ENCODE peak calls at places on chromosome 14, in eight cellular contexts. P is NCI-H1105; T is IMR-90; E is B cell; I is GM13977; H is activated T-helper 2 cell treated with anti-CD3 and anti-CD28 coated beads, Interferon-gamma antibody, Interleukin-2, Interleukin-4, amounts not matched to agents 10 μg/mL and 5 μg/mL and 100 μg/mL, durations not matched to agents 14 hours and 24 hours and 36 hours; V is GM23248; S is H4. Z is an unnamed sample.

GRCh38 chr14:100056964-100057817 is 8.0 kb upstream of the EVL start:
- DNase-seq in P (no peak), T (peak; percentile 43), E (peak; percentile 71), I (peak; percentile 69), H (no peak), V (peak; percentile 36), S (no peak), Z (peak; percentile 58)

GRCh38 chr14:32606297-32606696 is 277.2 kb downstream of the AKAP6 start:
- DNase-seq in P (no peak), T (no peak), E (no peak), I (no peak), H (no peak), V (no peak), S (no peak), Z (no peak)

GRCh38 chr14:68427550-68427890 is 365.3 kb downstream of the ZFP36L1 start:
- DNase-seq in P (no peak), T (no peak), E (no peak), I (no peak), H (no peak), V (no peak), S (no peak), Z (no peak)

GRCh38 chr14:90509403-90509802 is 112.6 kb downstream of the CALM1 start:
- DNase-seq in P (no peak), T (no peak), E (no peak), I (no peak), H (no peak), V (no peak), S (no peak), Z (no peak)

GRCh38 chr14:103863245-103863644 is 15.9 kb upstream of the PPP1R13B start:
- DNase-seq in P (no peak), T (no peak), E (no peak), I (no peak), H (no peak), V (no peak), S (no peak), Z (no peak)

GRCh38 chr14:39218171-39218769 is 15.4 kb upstream of the MIA2 start:
- DNase-seq in P (no peak), T (peak; percentile 14), E (no peak), I (no peak), H (no peak), V (peak; percentile 25), S (peak; percentile 8), Z (peak; percentile 45)

GRCh38 chr14:99479160-99479902 is 1.3 kb downstream of the SETD3 start:
- DNase-seq in P (no peak), T (peak; percentile 16), E (no peak), I (no peak), H (no peak), V (peak; percentile 43), S (no peak), Z (peak; percentile 15)

GRCh38 chr14:95946867-95947266 is 70.2 kb downstream of the TUNAR start:
- DNase-seq in P (no peak), T (no peak), E (no peak), I (no peak), H (no peak), V (no peak), S (no peak), Z (no peak)

GRCh38 chr14:63891148-63891964 is 38.6 kb downstream of the SYNE2 start:
- DNase-seq in P (no peak), T (no peak), E (no peak), I (no peak), H (no peak), V (no peak), S (no peak), Z (no peak)

GRCh38 chr14:35385042-35385839 is 19.3 kb downstream of the NFKBIA start:
- DNase-seq in P (peak; percentile 60), T (peak; percentile 93), E (no peak), I (no peak), H (no peak), V (peak; percentile 94), S (peak; percentile 89), Z (peak; percentile 91)

GRCh38 chr14:37142835-37143499 is 29.4 kb downstream of the SLC25A21 start:
- DNase-seq in P (no peak), T (peak; percentile 72), E (no peak), I (no peak), H (no peak), V (peak; percentile 68), S (peak; percentile 30), Z (peak; percentile 42)

GRCh38 chr14:98623806-98624430 is 648.1 kb downstream of the BCL11B start:
- DNase-seq in P (peak; percentile 37), T (no peak), E (no peak), I (no peak), H (no peak), V (no peak), S (peak; percentile 23), Z (no peak)

Z was measured in fibroblast of mammary gland.